ENCODE peak calls at places on chromosomes 4 and X, in seven cellular contexts. I is hypothalamus, Z is iris pigment epithelial cell, O is NCI-H1436, B is progenitor cell of endocrine pancreas, N is MCF 10A, M is iPS DF 6.9. F is an unnamed sample.

GRCh38 chrX:110394653-110395052 is 36.0 kb downstream of the RTL9 start:
- DNase-seq in I (no peak), Z (peak), O (no peak), B (no peak), N (peak), M (no peak), F (no peak)

GRCh38 chr4:150903603-150904002 is 111.5 kb downstream of the LRBA start:
- DNase-seq in I (no peak), Z (no peak), O (no peak), B (no peak), N (no peak), M (no peak), F (no peak)

GRCh38 chr4:39179681-39180080 is 2.6 kb upstream of the WDR19 start:
- DNase-seq in I (no peak), Z (no peak), O (no peak), B (no peak), N (no peak), M (no peak), F (no peak)

GRCh38 chrX:132482632-132483031 is 6.2 kb downstream of the MBNL3 start:
- DNase-seq in I (no peak), Z (no peak), O (no peak), B (no peak), N (no peak), M (no peak), F (no peak)

GRCh38 chr4:163565228-163566040 is 70.9 kb downstream of the TMA16 start:
- DNase-seq in I (no peak), Z (no peak), O (no peak), B (no peak), N (no peak), M (no peak), F (no peak)

GRCh38 chr4:5874811-5875465 is 17.9 kb downstream of the CRMP1 start:
- DNase-seq in I (no peak), Z (peak), O (no peak), B (no peak), N (no peak), M (no peak), F (no peak)

GRCh38 chrX:103687696-103688191 is 1.2 kb upstream of the MORF4L2 start:
- DNase-seq in I (peak), Z (peak), O (peak), B (peak), N (peak), M (peak), F (peak)

GRCh38 chrX:55342533-55343501 is 78.1 kb upstream of the PAGE3 start:
- DNase-seq in I (no peak), Z (peak), O (peak), B (no peak), N (peak), M (no peak), F (peak)

GRCh38 chr4:137463377-137464003 is 68.8 kb downstream of the PCDH18 start:
- DNase-seq in I (no peak), Z (no peak), O (no peak), B (no peak), N (no peak), M (no peak), F (no peak)

GRCh38 chrX:15854080-15854655 is 445 bp downstream of the AP1S2 start:
- DNase-seq in I (no peak), Z (peak), O (no peak), B (peak), N (peak), M (no peak), F (no peak)

GRCh38 chrX:150200820-150201287 is 162.3 kb upstream of the MAMLD1 start:
- DNase-seq in I (no peak), Z (peak), O (no peak), B (no peak), N (peak), M (no peak), F (peak)

GRCh38 chrX:109760922-109761250 is 27.8 kb upstream of the ACSL4 start:
- DNase-seq in I (no peak), Z (no peak), O (no peak), B (no peak), N (no peak), M (no peak), F (no peak)

GRCh38 chr4:72418458-72418857 is 150.6 kb downstream of the ADAMTS3 start:
- DNase-seq in I (no peak), Z (peak), O (peak), B (no peak), N (peak), M (no peak), F (peak)

GRCh38 chrX:21674430-21675186 is 16.5 kb upstream of the KLHL34 start:
- DNase-seq in I (no peak), Z (no peak), O (no peak), B (no peak), N (no peak), M (no peak), F (no peak)

GRCh38 chr4:183035726-183036415 is 63.2 kb upstream of the WWC2 start:
- DNase-seq in I (no peak), Z (no peak), O (no peak), B (no peak), N (no peak), M (no peak), F (no peak)

GRCh38 chrX:42934020-42934701 is 156.2 kb upstream of the PPP1R2C start:
- DNase-seq in I (no peak), Z (peak), O (no peak), B (no peak), N (no peak), M (no peak), F (no peak)

F was measured in SHP77 treated with DMSO at 0.1 percent for 48 hours.